ENCODE peak calls at places on chromosomes 2 and 18, in five cellular contexts. N is neuronal stem cell, M is HL-60, R is mesendoderm, Q is GM04504. W is an unnamed sample.

GRCh38 chr2:179307972-179308371 is 43.3 kb upstream of the SESTD1 start:
- DNase-seq in N (no peak), M (no peak), R (no peak), Q (no peak), W (no peak)

GRCh38 chr2:197307933-197308521 is 2.6 kb downstream of the ANKRD44 start:
- DNase-seq in N (no peak), M (no peak), R (no peak), Q (no peak), W (no peak)

GRCh38 chr2:42843131-42843530 is 50.7 kb upstream of the HAAO start:
- DNase-seq in N (no peak), M (no peak), R (no peak), Q (no peak), W (no peak)

GRCh38 chr18:49560277-49561126 is 1.4 kb upstream of the LIPG start:
- DNase-seq in N (no peak), M (no peak), R (peak; percentile 52), Q (no peak), W (peak; percentile 15)

GRCh38 chr2:233919938-233920337 is 2.8 kb downstream of the TRPM8 start:
- DNase-seq in N (no peak), M (no peak), R (no peak), Q (peak; percentile 1), W (no peak)

GRCh38 chr2:70062270-70062669 is 25.0 kb upstream of the PCBP1 start:
- DNase-seq in N (no peak), M (peak; percentile 37), R (no peak), Q (no peak), W (no peak)

GRCh38 chr2:100887713-100888112 is 67.8 kb downstream of the NPAS2 start:
- DNase-seq in N (no peak), M (no peak), R (no peak), Q (no peak), W (no peak)

GRCh38 chr2:85234879-85235278 is 92.9 kb downstream of the TGOLN2 start:
- DNase-seq in N (peak; percentile 88), M (no peak), R (peak; percentile 85), Q (no peak), W (peak; percentile 80)

GRCh38 chr2:169653636-169654035 is 40.6 kb downstream of the CFAP210 start:
- DNase-seq in N (no peak), M (no peak), R (peak; percentile 23), Q (no peak), W (no peak)

GRCh38 chr2:7825591-7826312 is 856.1 kb upstream of the ID2 start:
- DNase-seq in N (no peak), M (no peak), R (no peak), Q (no peak), W (no peak)

GRCh38 chr18:45688834-45689233 is 35.1 kb upstream of the SLC14A1 start:
- DNase-seq in N (no peak), M (no peak), R (no peak), Q (no peak), W (no peak)

GRCh38 chr18:5073026-5073944 is 123.8 kb downstream of the AKAIN1 start:
- DNase-seq in N (peak; percentile 35), M (peak; percentile 44), R (peak; percentile 77), Q (peak; percentile 3), W (peak; percentile 5)

GRCh38 chr2:46601328-46601963 is 122.1 kb downstream of the TMEM247 start:
- DNase-seq in N (no peak), M (no peak), R (no peak), Q (no peak), W (no peak)

W was measured in NCI-H774.